ENCODE peak calls at places on chromosome 20, in six cellular contexts. E is H1, D is K562, B is GM12891, K is HepG2, S is GM12878. I is an unnamed sample.

GRCh38 chr20:18839507-18840247 is 26.1 kb downstream of the SCP2D1 start:
- DNase-seq in E (no peak), D (no peak), B (no peak), K (no peak), S (no peak), I (no peak)

GRCh38 chr20:58650181-58650775 is 805 bp upstream of the STX16 start:
- DNase-seq in E (no peak), D (peak), B (peak), K (no peak), S (no peak), I (peak)

GRCh38 chr20:53001502-53002301 is 29.5 kb downstream of the TSHZ2 start:
- DNase-seq in E (no peak), D (no peak), B (no peak), K (no peak), S (peak), I (no peak)

GRCh38 chr20:34859826-34860545 is 12.7 kb downstream of the GGT7 start:
- DNase-seq in E (no peak), D (no peak), B (no peak), K (no peak), S (no peak), I (no peak)

GRCh38 chr20:2692036-2692885 is at the start of gene EBF4:
- DNase-seq in E (no peak), D (peak), B (peak), K (no peak), S (no peak), I (peak)

GRCh38 chr20:34951652-34952051 is 4.0 kb downstream of the GSS start:
- DNase-seq in E (no peak), D (no peak), B (no peak), K (no peak), S (no peak), I (no peak)

GRCh38 chr20:15310361-15310760 is 972.9 kb upstream of the FLRT3 start:
- DNase-seq in E (no peak), D (no peak), B (no peak), K (no peak), S (no peak), I (no peak)

GRCh38 chr20:63952769-63953168 is 3.4 kb downstream of the UCKL1 start:
- DNase-seq in E (no peak), D (no peak), B (no peak), K (no peak), S (no peak), I (no peak)

GRCh38 chr20:35174458-35175216 is 2.8 kb downstream of the PROCR start:
- DNase-seq in E (no peak), D (peak), B (no peak), K (peak), S (no peak), I (no peak)

GRCh38 chr20:60921021-60921622 is 330.9 kb upstream of the CDH4 start:
- DNase-seq in E (no peak), D (peak), B (no peak), K (peak), S (no peak), I (no peak)

GRCh38 chr20:57656821-57657536 is 36.8 kb upstream of the ZBP1 start:
- DNase-seq in E (no peak), D (no peak), B (no peak), K (no peak), S (no peak), I (peak)

GRCh38 chr20:32685541-32686529 is 12.1 kb upstream of the C20orf203 start:
- DNase-seq in E (no peak), D (no peak), B (no peak), K (peak), S (no peak), I (no peak)

DNA sequence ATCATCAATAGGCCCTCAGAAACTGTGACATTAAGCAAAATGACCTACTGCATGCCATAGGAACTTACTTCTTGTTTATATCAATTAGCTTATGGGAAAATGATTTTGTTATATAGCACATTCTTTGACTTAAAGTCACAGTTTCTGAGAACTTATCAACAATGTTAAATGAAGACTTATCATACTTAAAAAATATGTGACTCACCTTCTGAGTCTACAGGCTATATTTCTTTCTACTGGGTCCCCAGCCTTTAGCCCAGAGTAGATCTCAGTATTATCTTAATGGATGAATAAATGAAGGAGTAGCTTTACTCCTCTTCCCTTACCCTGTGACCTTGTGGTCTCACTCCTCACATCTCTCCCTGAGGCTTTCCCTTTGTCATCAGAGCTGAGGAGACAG is 180.2 kb downstream of the MAFB start:
- DNase-seq in E (no peak), D (no peak), B (no peak), K (no peak), S (no peak), I (no peak)
- TF ChIP-seq TAF1 in E (no peak), D (no peak), B (no peak), K (no peak), S (no peak), I (no peak)

GRCh38 chr20:23551786-23552185 is 16.5 kb downstream of the CST9L start:
- DNase-seq in E (no peak), D (no peak), B (no peak), K (no peak), S (no peak), I (no peak)

GRCh38 chr20:23548408-23548807 is 19.9 kb downstream of the CST9L start:
- DNase-seq in E (no peak), D (no peak), B (no peak), K (no peak), S (no peak), I (no peak)

GRCh38 chr20:23547613-23548012 is 20.7 kb downstream of the CST9L start:
- DNase-seq in E (no peak), D (no peak), B (no peak), K (no peak), S (no peak), I (no peak)

GRCh38 chr20:23550227-23550626 is 18.1 kb downstream of the CST9L start:
- DNase-seq in E (no peak), D (no peak), B (no peak), K (no peak), S (no peak), I (no peak)

DNA sequence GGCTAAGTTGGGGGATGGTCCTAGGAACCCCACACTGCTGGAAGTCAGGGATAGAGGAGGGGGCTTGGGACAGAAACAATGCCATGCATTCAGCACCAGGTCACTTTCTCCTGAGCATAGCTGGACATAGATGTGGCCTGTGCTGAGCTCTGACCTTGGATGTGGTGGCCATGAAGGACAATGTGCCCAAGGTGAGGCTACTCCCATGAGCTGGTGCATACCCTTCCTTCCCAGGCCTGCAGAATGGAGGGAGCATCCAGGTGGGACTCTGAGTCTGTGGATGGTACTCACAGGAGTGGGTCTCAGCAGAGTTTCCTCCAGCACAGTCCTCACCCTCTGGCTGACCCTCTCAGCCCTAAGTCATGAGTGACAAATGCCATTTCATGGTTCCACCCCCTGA is 16.9 kb downstream of the CST9L start:
- DNase-seq in E (no peak), D (no peak), B (no peak), K (no peak), S (no peak), I (no peak)
- TF ChIP-seq POLR2A in E (no peak), D (no peak), B (no peak), K (no peak), S (no peak), I (no peak)

DNA sequence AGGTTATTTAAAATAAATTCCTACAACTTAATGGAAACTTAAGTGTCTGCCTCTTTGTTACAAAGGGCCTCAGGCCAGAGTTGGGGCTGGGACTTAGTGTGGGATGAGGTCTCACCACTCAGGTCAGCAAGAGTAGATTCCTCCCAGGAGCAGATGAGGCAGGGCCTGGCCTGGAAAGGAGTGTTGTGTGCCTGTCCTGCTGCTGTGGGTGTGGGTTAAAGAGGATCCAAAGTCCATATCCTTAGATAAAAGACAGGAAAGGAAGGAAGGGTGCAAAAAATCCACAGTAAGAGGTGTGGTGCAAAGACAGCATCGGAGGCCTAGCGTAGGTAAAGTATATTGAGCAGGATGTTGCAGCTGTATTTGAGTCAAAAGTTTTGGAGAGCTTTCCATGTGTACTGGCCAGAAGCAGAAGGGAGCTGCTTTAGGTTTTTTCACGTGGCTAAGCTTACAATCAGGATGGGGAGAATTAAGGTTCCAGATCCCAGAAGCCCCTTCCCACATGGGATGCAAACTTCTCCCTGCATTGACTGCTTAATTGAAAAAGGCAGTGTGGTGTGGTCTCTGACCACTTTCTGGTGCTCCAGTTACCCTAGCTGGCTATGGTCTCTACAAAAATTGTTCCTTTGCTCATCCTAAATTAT is 12.8 kb upstream of the PLCG1 start:
- DNase-seq in E (no peak), D (no peak), B (no peak), K (no peak), S (no peak), I (no peak)
- TF ChIP-seq POLR2AphosphoS5 in E (no peak), D (no peak), B (no peak), K (no peak), S (no peak), I (no peak)

DNA sequence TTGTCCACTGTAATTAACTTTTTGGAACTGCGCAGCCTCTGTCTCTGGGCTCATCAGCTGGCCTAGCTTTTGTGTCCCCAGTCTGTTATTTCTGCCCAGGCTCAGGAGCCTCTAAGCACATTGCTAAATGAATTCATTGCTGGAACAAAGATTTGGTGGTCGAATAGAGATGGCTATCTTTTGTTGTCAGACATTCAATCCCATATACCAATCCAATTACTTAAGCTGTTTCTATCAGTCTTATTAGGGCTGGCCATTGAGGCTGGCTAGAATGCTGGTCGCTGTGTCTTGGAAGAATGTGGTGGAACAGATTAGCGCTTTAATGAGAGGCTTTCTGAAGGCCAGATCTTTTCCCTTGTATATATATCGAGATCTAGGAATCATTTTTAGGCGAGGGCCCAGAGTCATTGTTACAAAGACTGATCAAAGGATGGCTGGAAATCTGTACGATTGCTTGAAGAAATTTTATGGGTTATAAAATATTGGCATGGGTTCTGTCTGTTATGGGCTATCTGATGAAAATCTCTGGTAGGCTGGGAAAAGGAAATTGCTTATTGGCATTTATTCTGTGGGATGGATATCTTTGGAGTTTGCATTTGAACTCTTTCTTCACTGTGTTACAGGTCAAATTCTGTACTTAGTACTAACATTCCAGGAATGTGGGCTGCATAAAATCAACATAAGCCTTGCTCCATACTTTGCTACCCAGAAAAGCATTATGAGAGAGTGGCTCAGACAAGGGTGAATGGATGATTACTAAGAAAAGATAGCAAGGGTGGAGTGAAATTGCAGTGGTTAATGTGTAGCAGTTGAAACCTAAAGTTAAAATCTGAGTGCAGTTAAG is 34.8 kb upstream of the JAG1 start:
- DNase-seq in E (no peak), D (no peak), B (no peak), K (peak), S (no peak), I (no peak)
- TF ChIP-seq TAF1 in E (no peak), D (no peak), B (no peak), K (no peak), S (no peak), I (no peak)

GRCh38 chr20:62236997-62237771 is 1.1 kb upstream of the OSBPL2 start:
- DNase-seq in E (no peak), D (no peak), B (no peak), K (peak), S (no peak), I (no peak)

GRCh38 chr20:62239278-62239879 is 1.1 kb downstream of the OSBPL2 start:
- DNase-seq in E (no peak), D (no peak), B (no peak), K (no peak), S (no peak), I (no peak)

GRCh38 chr20:62236674-62236996 is 1.7 kb upstream of the OSBPL2 start:
- DNase-seq in E (no peak), D (peak), B (no peak), K (peak), S (no peak), I (no peak)

GRCh38 chr20:62238569-62239277 is 402 bp downstream of the OSBPL2 start:
- DNase-seq in E (no peak), D (no peak), B (no peak), K (no peak), S (no peak), I (no peak)

GRCh38 chr20:62237772-62238568 is at the start of gene OSBPL2:
- DNase-seq in E (peak), D (peak), B (peak), K (peak), S (peak), I (peak)
- TF ChIP-seq POLR2A in E (no peak), D (no peak), B (no peak), K (peak), S (peak), I (no peak)

GRCh38 chr20:47417245-47418060 is 61.0 kb upstream of the ZMYND8 start:
- DNase-seq in E (no peak), D (no peak), B (no peak), K (peak), S (no peak), I (no peak)

GRCh38 chr20:47413189-47413588 is 56.7 kb upstream of the ZMYND8 start:
- DNase-seq in E (no peak), D (no peak), B (no peak), K (no peak), S (no peak), I (no peak)

GRCh38 chr20:47406849-47407682 is 50.6 kb upstream of the ZMYND8 start:
- DNase-seq in E (no peak), D (no peak), B (no peak), K (no peak), S (no peak), I (no peak)

GRCh38 chr20:47411161-47411560 is 54.7 kb upstream of the ZMYND8 start:
- DNase-seq in E (no peak), D (no peak), B (no peak), K (no peak), S (no peak), I (no peak)

GRCh38 chr20:47412073-47412472 is 55.6 kb upstream of the ZMYND8 start:
- DNase-seq in E (no peak), D (no peak), B (no peak), K (no peak), S (peak), I (no peak)
- TF ChIP-seq POLR2AphosphoS5 in E (no peak), D (no peak), B (no peak), K (no peak), S (no peak), I (no peak)

DNA sequence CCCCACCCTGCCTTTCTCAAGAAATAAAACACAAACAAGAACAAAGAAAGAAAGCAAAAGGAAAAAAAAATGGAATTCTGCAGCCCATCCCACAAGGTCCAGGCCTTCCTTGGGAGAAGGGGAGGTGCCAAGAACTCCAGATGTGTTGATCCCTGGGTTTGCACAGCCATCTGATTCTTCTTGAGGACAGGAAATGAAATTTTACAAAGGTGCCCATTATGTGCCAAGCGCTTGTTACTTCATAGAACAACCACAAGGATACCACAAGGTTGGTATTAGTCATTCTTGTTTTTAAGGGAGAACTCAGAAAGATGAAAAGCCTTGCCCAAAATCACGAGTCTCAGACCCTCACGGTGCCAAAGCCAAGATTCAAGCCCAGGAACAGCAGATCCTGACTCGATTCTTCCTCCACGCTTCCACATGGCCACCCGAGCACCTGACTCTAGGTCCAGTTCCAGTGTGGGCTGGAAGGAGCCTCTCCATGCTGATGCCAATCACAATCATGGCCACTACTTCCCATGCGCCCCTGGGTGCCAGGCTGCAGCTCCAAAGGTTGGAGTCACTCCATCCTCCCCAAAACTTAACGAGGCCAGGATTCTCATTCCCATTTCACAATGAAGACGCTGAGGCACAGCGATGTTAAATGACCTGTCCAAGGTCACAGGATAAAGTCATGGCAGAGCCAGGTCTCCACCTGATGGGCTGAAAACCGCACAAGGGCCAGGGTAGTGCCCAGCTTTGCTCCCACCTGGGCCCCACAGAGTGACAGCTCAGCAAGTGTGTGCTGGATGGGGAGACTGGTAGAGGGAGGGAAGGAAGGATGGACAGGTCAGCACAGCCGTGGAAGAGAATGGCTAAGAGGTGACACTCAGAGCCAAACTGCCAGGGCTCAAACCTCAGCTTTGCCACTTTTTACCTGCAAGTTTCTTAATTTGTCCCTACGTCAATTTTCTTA is 66.7 kb upstream of the TOP1 start:
- DNase-seq in E (no peak), D (no peak), B (no peak), K (no peak), S (no peak), I (no peak)
- TF ChIP-seq TAF1 in E (no peak), D (no peak), B (no peak), K (no peak), S (no peak), I (no peak)

DNA sequence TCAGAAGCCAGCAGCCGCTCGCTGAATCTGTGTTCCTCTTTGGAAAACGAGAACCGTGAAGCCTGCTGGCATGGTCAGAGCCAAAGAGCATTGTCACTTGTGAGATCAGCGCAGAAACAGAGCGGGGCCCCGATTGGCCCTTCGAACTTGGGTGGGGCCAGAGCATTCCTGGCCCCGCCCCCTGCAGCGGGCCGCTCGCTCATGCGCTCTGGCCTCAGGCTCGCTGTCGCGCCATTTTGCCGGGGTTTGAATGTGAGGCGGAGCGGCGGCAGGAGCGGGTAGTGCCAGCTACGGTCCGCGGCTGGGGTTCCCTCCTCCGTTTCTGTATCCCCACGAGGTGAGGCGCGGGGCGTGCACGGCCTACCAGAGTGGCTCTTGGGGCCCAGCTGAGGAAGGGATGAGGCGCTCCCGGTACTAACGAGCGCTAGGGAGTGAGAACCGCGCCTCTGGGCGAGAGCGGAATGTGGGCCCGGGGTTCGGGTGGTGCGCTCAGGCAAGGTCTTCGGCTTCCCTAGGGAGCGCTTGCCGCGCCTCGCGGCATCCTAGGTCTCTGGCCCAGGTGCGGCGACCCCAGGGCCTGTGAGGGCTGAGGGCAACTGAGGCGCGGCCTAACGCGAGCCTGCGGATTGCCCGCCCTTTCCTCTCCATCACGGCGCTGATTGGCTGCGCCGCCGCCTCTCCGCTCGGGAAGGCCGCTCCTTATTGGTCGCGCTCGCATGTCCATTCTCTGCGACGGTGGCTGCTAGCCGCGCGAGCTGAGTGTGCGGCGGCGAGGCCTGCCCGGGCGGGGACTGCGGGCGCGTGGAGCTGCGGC is at the start of gene CSE1L:
- DNase-seq in E (peak), D (peak), B (peak), K (peak), S (peak), I (peak)
- TF ChIP-seq POLR2A in E (peak), D (peak), B (peak), K (peak), S (peak), I (peak)

GRCh38 chr20:50762435-50763201 is 31.2 kb downstream of the PARD6B start:
- DNase-seq in E (no peak), D (no peak), B (no peak), K (peak), S (no peak), I (no peak)
- TF ChIP-seq POLR2AphosphoS5 in E (no peak), D (no peak), B (no peak), K (no peak), S (no peak), I (no peak)